ENCODE peak calls at places on chromosomes 13 and 19, in ten cellular contexts. Y is AG04449, Q is SK-N-SH, A is kidney epithelial cell, W is IMR-90, S is A549, O is fibroblast of lung, R is Panc1, N is cardiac fibroblast, Z is astrocyte of the spinal cord. U is an unnamed sample.

GRCh38 chr19:23974941-23975340 is 60.3 kb downstream of the ZNF726 start:
- DNase-seq in Z (no peak), O (no peak), Y (no peak), A (no peak), R (no peak), W (no peak), S (no peak), N (no peak), Q (no peak), U (no peak)

GRCh38 chr19:2654585-2654861 is 48.0 kb downstream of the GNG7 start:
- DNase-seq in W (no peak), Q (no peak), A (no peak), S (no peak), O (no peak), Z (no peak), N (no peak), R (no peak), Y (no peak), U (no peak)

GRCh38 chr13:89205856-89206255 is 1534.7 kb downstream of the SLITRK5 start:
- DNase-seq in Q (no peak), R (no peak), W (no peak), S (no peak), O (peak), Z (no peak), N (no peak), A (no peak), Y (no peak), U (no peak)

GRCh38 chr19:22610121-22610520 is 24.0 kb upstream of the ZNF492 start:
- DNase-seq in Y (no peak), Q (no peak), A (no peak), W (no peak), R (no peak), O (no peak), Z (no peak), N (no peak), S (no peak), U (no peak)

GRCh38 chr19:31553844-31554215 is 204.6 kb upstream of the TSHZ3 start:
- DNase-seq in W (no peak), S (no peak), Y (no peak), O (peak), R (no peak), N (no peak), Q (no peak), Z (no peak), A (no peak), U (no peak)

GRCh38 chr13:20461481-20461859 is 64.2 kb downstream of the CRYL1 start:
- DNase-seq in Q (no peak), Y (no peak), A (peak), N (peak), R (no peak), S (no peak), Z (peak), O (no peak), W (peak), U (peak)

GRCh38 chr13:76350399-76350798 is 535.8 kb downstream of the KCTD12 start:
- DNase-seq in Q (no peak), S (peak), A (no peak), Z (no peak), Y (no peak), R (no peak), O (peak), N (no peak), W (peak), U (peak)

GRCh38 chr13:85603735-85604134 is 195.5 kb downstream of the SLITRK6 start:
- DNase-seq in R (no peak), N (no peak), A (no peak), O (no peak), W (no peak), S (no peak), Q (peak), Y (no peak), Z (no peak), U (no peak)

GRCh38 chr19:38559428-38560401 is 58.0 kb downstream of the MAP4K1 start:
- DNase-seq in Y (no peak), S (no peak), Z (no peak), O (no peak), R (no peak), A (peak), N (peak), W (no peak), Q (no peak), U (peak)

GRCh38 chr13:34833562-34834182 is 108.4 kb upstream of the NBEA start:
- DNase-seq in O (no peak), S (peak), A (no peak), Z (no peak), R (no peak), N (peak), Y (no peak), W (peak), Q (no peak), U (peak)

GRCh38 chr13:83975668-83976165 is 93.4 kb upstream of the SLITRK1 start:
- DNase-seq in Q (no peak), A (no peak), R (no peak), N (no peak), Z (no peak), Y (no peak), S (no peak), W (no peak), O (no peak), U (no peak)

GRCh38 chr19:27774827-27775226 is 1438.1 kb downstream of the UQCRFS1 start:
- DNase-seq in Y (no peak), W (no peak), A (no peak), Q (no peak), Z (no peak), O (no peak), N (peak), S (peak), R (no peak), U (peak)

GRCh38 chr13:99214691-99215090 is 14.0 kb downstream of the UBAC2 start:
- DNase-seq in Y (no peak), R (no peak), Z (no peak), O (no peak), A (no peak), N (no peak), W (no peak), Q (no peak), S (no peak), U (no peak)

GRCh38 chr19:45769821-45770191 is 754 bp upstream of the SIX5 start:
- DNase-seq in R (no peak), Q (no peak), W (peak), S (peak), A (no peak), N (peak), Y (no peak), Z (no peak), O (no peak), U (peak)

GRCh38 chr19:2291185-2291751 is 9.3 kb upstream of the PEAK3 start:
- DNase-seq in Y (no peak), S (no peak), O (no peak), R (no peak), N (no peak), A (no peak), W (no peak), Z (no peak), Q (peak), U (no peak)

GRCh38 chr19:39969681-39970423 is 1.1 kb upstream of the PSMC4 start:
- DNase-seq in Z (no peak), N (peak), R (no peak), Q (no peak), S (no peak), O (no peak), W (no peak), Y (no peak), A (no peak), U (no peak)

GRCh38 chr19:45526143-45526542 is 18.9 kb downstream of the VASP start:
- DNase-seq in N (peak), O (peak), S (peak), Y (no peak), R (no peak), A (no peak), W (peak), Q (peak), Z (peak), U (peak)

GRCh38 chr19:42348211-42348610 is 22.8 kb downstream of the MEGF8 start:
- DNase-seq in O (no peak), R (no peak), Q (no peak), Y (no peak), S (no peak), W (no peak), N (no peak), Z (no peak), A (no peak), U (no peak)

GRCh38 chr13:34347784-34348573 is 530.0 kb downstream of the RFC3 start:
- DNase-seq in R (no peak), Y (no peak), Z (no peak), O (no peak), S (no peak), Q (no peak), W (no peak), A (peak), N (no peak), U (peak)

GRCh38 chr19:16435238-16435911 is 36.4 kb downstream of the EPS15L1 start:
- DNase-seq in W (peak), N (peak), O (peak), Q (no peak), Z (peak), R (no peak), Y (peak), S (no peak), A (peak), U (peak)

GRCh38 chr19:29596080-29596479 is 10.0 kb upstream of the POP4 start:
- DNase-seq in S (no peak), Y (no peak), N (no peak), Z (no peak), A (no peak), Q (no peak), O (no peak), W (no peak), R (no peak), U (no peak)

GRCh38 chr13:112098699-112099098 is 31.8 kb downstream of the SOX1 start:
- DNase-seq in S (no peak), W (no peak), A (no peak), O (no peak), Y (no peak), Z (no peak), R (no peak), Q (no peak), N (no peak), U (no peak)

GRCh38 chr19:38004505-38005223 is 97.7 kb downstream of the SIPA1L3 start:
- DNase-seq in R (peak), O (peak), Z (peak), W (peak), Y (peak), Q (peak), S (peak), N (peak), A (peak), U (peak)

GRCh38 chr19:18672044-18672451 is 11.4 kb upstream of the CRTC1 start:
- DNase-seq in Y (no peak), W (no peak), S (no peak), O (no peak), R (no peak), N (no peak), Q (no peak), Z (no peak), A (no peak), U (no peak)

GRCh38 chr13:76293751-76294150 is 592.5 kb downstream of the KCTD12 start:
- DNase-seq in Y (no peak), A (no peak), Q (no peak), S (peak), O (peak), N (peak), W (no peak), Z (no peak), R (no peak), U (peak)

GRCh38 chr19:33387351-33388230 is 14.1 kb downstream of the CEBPG start:
- DNase-seq in Z (no peak), Q (no peak), S (no peak), O (no peak), R (no peak), A (no peak), N (no peak), Y (no peak), W (no peak), U (no peak)

GRCh38 chr13:80251403-80251802 is 89.5 kb downstream of the SPRY2 start:
- DNase-seq in Q (no peak), Z (peak), N (peak), O (peak), R (no peak), A (no peak), S (peak), W (peak), Y (no peak), U (peak)

GRCh38 chr13:44308352-44308751 is 65.3 kb upstream of the SERP2 start:
- DNase-seq in S (no peak), A (no peak), N (no peak), R (no peak), O (no peak), Z (no peak), W (no peak), Q (no peak), Y (no peak), U (no peak)

GRCh38 chr13:51601601-51602348 is 17.5 kb downstream of the WDFY2 start:
- DNase-seq in A (no peak), S (no peak), W (no peak), N (no peak), Q (no peak), R (no peak), Z (no peak), Y (no peak), O (no peak), U (no peak)

GRCh38 chr19:6723108-6723618 is 2.7 kb upstream of the C3 start:
- DNase-seq in O (peak), W (peak), Z (no peak), A (no peak), Q (no peak), Y (no peak), S (peak), N (peak), R (no peak), U (peak)

GRCh38 chr19:46924874-46925547 is 64.2 kb downstream of the ARHGAP35 start:
- DNase-seq in R (no peak), Q (no peak), O (no peak), W (no peak), Z (no peak), S (peak), A (no peak), N (no peak), Y (no peak), U (no peak)

GRCh38 chr19:2546128-2547032 is 70.5 kb downstream of the GADD45B start:
- DNase-seq in S (no peak), Z (peak), Y (no peak), W (no peak), Q (no peak), R (no peak), O (peak), N (peak), A (no peak), U (no peak)

GRCh38 chr13:33743438-33744368 is 74.2 kb upstream of the RFC3 start:
- DNase-seq in S (no peak), Z (no peak), R (no peak), Y (no peak), A (no peak), O (no peak), W (no peak), N (peak), Q (no peak), U (peak)

GRCh38 chr13:27830010-27830409 is 37.7 kb downstream of the GSX1 start:
- DNase-seq in W (no peak), R (no peak), Z (peak), O (peak), Q (peak), S (peak), A (no peak), Y (no peak), N (peak), U (peak)

GRCh38 chr13:22311734-22312404 is 641.0 kb downstream of the FGF9 start:
- DNase-seq in A (no peak), R (no peak), Z (no peak), O (no peak), Y (no peak), N (no peak), W (no peak), Q (no peak), S (no peak), U (no peak)

GRCh38 chr19:6738726-6739389 is 622 bp upstream of the TRIP10 start:
- DNase-seq in O (no peak), A (no peak), N (peak), Y (no peak), S (no peak), Z (no peak), Q (no peak), W (peak), R (no peak), U (no peak)

GRCh38 chr19:54684537-54684936 is 21.8 kb downstream of the LILRB4 start:
- DNase-seq in S (peak), Q (no peak), O (no peak), W (no peak), N (peak), Y (no peak), Z (no peak), R (no peak), A (no peak), U (peak)

GRCh38 chr19:35712529-35712909 is 5.3 kb upstream of the KMT2B start:
- DNase-seq in Z (no peak), Y (no peak), S (no peak), O (no peak), A (no peak), Q (no peak), R (no peak), N (no peak), W (no peak), U (no peak)

DNA sequence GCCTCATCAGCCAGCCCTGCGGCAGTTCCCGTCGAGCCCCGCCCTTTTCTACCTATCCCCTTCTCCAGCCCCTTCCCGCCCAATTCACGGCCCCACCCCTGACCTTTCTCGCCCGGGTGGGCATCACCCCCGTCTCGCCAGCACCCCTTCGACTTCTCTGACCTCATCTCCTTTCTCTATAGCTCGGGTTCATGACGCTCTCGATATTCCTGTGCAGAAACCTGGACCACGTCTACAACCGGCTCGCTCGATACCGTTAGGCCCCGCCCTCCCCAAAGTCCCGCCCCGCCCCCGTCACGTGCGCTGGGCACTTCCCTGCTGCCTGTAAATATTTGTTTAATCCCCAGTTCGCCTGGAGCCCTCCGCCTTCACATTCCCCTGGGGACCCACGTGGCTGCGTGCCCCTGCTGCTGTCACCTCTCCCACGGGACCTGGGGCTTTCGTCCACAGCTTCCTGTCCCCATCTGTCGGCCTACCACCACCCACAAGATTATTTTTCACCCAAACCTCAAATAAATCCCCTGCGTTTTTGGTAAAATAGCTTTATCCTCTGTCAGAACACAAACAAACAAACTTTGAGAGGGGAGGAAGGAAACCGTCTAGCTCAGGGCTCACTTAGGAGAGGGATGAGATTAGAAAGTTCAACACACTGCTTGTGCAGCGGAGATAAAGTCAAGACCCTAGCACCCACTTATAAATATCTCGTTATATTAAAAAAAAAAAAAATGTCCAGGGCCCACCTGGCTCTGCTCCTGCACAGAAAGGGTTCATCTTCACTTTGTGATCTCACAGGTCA is 5.1 kb downstream of the CD37 start:
- DNase-seq in N (peak), A (no peak), Z (no peak), Y (no peak), S (no peak), W (no peak), O (peak), R (no peak), Q (no peak), U (peak)
- H3K4me3 ChIP-seq in N (peak), A (no peak), Z (no peak), Y (no peak), S (no peak), W (no peak), O (no peak), R (peak), Q (no peak), U (peak)

GRCh38 chr13:49240017-49240416 is 7.7 kb upstream of the CDADC1 start:
- DNase-seq in Q (no peak), Z (peak), N (peak), Y (no peak), R (no peak), A (no peak), O (peak), W (peak), S (peak), U (peak)
- TF ChIP-seq CTCF in Q (peak), Z (peak), N (peak), Y (peak), R (peak), A (peak), O (peak), W (peak), S (peak), U (peak)

DNA sequence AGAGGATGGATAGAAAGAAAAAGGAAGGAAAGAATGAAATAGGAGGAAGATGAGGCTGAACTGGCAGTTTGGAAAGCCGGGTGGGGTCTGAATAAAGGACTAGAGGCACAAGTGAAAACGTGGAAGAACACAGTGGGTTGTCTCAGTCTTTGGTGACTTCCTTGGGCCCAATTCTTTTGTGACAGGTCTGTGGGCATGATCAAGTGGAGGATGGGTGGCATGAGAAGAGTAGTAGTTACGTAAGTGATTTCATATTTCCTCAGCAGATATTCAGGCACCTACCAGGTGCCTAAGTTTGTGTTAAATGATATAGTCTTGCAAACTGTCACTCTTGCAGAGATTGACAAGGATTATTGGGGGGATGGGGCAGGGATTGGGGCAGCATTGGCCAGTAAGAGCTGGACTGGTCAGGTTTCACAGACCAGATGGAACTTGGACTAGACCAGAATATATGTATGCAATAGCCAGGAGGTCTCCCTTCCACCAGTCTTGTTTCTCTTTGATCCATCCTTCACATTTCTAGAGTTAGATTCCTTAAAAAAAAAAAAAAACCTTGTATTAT is 2.7 kb downstream of the TPP2 start:
- DNase-seq in O (no peak), A (no peak), Q (no peak), W (no peak), N (no peak), S (no peak), R (no peak), Y (no peak), Z (no peak), U (no peak)
- H3K4me3 ChIP-seq in O (no peak), A (no peak), Q (no peak), W (no peak), N (no peak), S (no peak), R (no peak), Y (peak), Z (no peak), U (no peak)

GRCh38 chr13:49436890-49437289 is 7.0 kb downstream of the CAB39L start:
- DNase-seq in Q (no peak), R (no peak), Z (peak), W (peak), N (peak), Y (no peak), S (peak), O (peak), A (no peak), U (peak)
- TF ChIP-seq CTCF in Q (peak), R (no peak), Z (peak), W (peak), N (no peak), Y (no peak), S (peak), O (no peak), A (peak), U (peak)

GRCh38 chr19:43820098-43820860 is 6.8 kb upstream of the ZNF283 start:
- DNase-seq in Z (peak), W (peak), A (no peak), O (peak), Y (no peak), N (peak), S (peak), Q (peak), R (no peak), U (peak)
- H3K4me3 ChIP-seq in Z (peak), W (peak), A (peak), O (peak), Y (peak), N (peak), S (peak), Q (peak), R (no peak), U (peak)

GRCh38 chr19:13231663-13232062 is 81.5 kb downstream of the IER2 start:
- DNase-seq in Q (no peak), Z (no peak), A (no peak), W (no peak), N (no peak), R (no peak), S (no peak), Y (no peak), O (no peak), U (no peak)

GRCh38 chr19:13229246-13229645 is 79.0 kb downstream of the IER2 start:
- DNase-seq in A (no peak), N (no peak), Y (no peak), Z (no peak), R (no peak), Q (no peak), S (no peak), O (no peak), W (no peak), U (no peak)

GRCh38 chr19:13226983-13227382 is 76.8 kb downstream of the IER2 start:
- DNase-seq in O (no peak), W (no peak), Q (no peak), R (no peak), Z (no peak), Y (no peak), S (no peak), N (no peak), A (no peak), U (no peak)

GRCh38 chr19:13225973-13226865 is 76.0 kb downstream of the IER2 start:
- DNase-seq in S (no peak), O (no peak), Q (no peak), A (no peak), Y (no peak), N (no peak), W (no peak), R (no peak), Z (no peak), U (no peak)

DNA sequence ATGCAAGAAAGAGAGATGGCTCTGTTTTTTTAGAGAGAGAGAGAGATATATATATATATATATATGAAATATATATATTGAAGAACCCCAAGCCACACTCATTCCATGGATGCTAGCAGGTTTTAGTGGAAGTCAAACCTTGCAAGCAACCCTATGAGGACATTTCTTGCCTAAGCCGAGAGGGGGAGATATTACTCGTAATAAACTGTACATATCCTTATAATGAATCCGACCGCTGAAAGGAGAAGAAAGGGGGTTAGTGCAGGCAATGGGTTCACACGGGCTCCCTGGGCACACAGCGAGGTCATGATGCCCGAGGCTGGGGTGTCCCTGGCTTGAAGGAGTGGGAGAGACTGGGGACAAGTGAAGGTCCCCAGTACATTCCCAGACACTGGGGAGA is 78.3 kb downstream of the IER2 start:
- DNase-seq in A (no peak), Y (no peak), S (peak), O (no peak), R (no peak), N (peak), Z (no peak), W (no peak), Q (no peak), U (no peak)
- TF ChIP-seq CTCF in A (no peak), Y (no peak), S (no peak), O (no peak), R (no peak), N (no peak), Z (no peak), W (no peak), Q (peak), U (no peak)

U was measured in choroid plexus epithelial cell.